ENCODE peak calls at places on chromosome 17, in ten cellular contexts. One of them, this sample, is unnamed.

GRCh38 chr17:5139454-5139725 is 23.6 kb downstream of the USP6 start:
- DNase-seq in occipital lobe: no peak
- DNase-seq in SHP77 treated with DMSO at 0.1 percent for 48 hours: no peak
- DNase-seq in NCI-H2171 treated with DMSO at 0.1 percent for 48 hours: no peak
- DNase-seq in ACHN: no peak
- DNase-seq in anterior cingulate cortex: no peak
- DNase-seq in NCI-H1092: no peak
- DNase-seq in AG10803: no peak
- DNase-seq in brain pericyte: no peak
- DNase-seq in Calu3: no peak
- DNase-seq in this sample: no peak

GRCh38 chr17:63295288-63295687 is 150.8 kb downstream of the CYB561 start:
- DNase-seq in occipital lobe: no peak
- DNase-seq in SHP77 treated with DMSO at 0.1 percent for 48 hours: no peak
- DNase-seq in NCI-H2171 treated with DMSO at 0.1 percent for 48 hours: no peak
- DNase-seq in ACHN: no peak
- DNase-seq in anterior cingulate cortex: no peak
- DNase-seq in NCI-H1092: no peak
- DNase-seq in AG10803: no peak
- DNase-seq in brain pericyte: no peak
- DNase-seq in Calu3: no peak
- DNase-seq in this sample: no peak

GRCh38 chr17:57949649-57950048 is 5.6 kb downstream of the CUEDC1 start:
- DNase-seq in occipital lobe: no peak
- DNase-seq in SHP77 treated with DMSO at 0.1 percent for 48 hours: no peak
- DNase-seq in NCI-H2171 treated with DMSO at 0.1 percent for 48 hours: no peak
- DNase-seq in ACHN: no peak
- DNase-seq in anterior cingulate cortex: no peak
- DNase-seq in NCI-H1092: no peak
- DNase-seq in AG10803: peak
- DNase-seq in brain pericyte: no peak
- DNase-seq in Calu3: no peak
- DNase-seq in this sample: no peak

GRCh38 chr17:9346296-9346926 is 229.2 kb downstream of the STX8 start:
- DNase-seq in occipital lobe: no peak
- DNase-seq in SHP77 treated with DMSO at 0.1 percent for 48 hours: no peak
- DNase-seq in NCI-H2171 treated with DMSO at 0.1 percent for 48 hours: no peak
- DNase-seq in ACHN: no peak
- DNase-seq in anterior cingulate cortex: no peak
- DNase-seq in NCI-H1092: no peak
- DNase-seq in AG10803: peak
- DNase-seq in brain pericyte: no peak
- DNase-seq in Calu3: no peak
- DNase-seq in this sample: no peak

GRCh38 chr17:75764417-75764710 is 628 bp downstream of the GALK1 start:
- DNase-seq in occipital lobe: no peak
- DNase-seq in SHP77 treated with DMSO at 0.1 percent for 48 hours: no peak
- DNase-seq in NCI-H2171 treated with DMSO at 0.1 percent for 48 hours: no peak
- DNase-seq in ACHN: no peak
- DNase-seq in anterior cingulate cortex: no peak
- DNase-seq in NCI-H1092: no peak
- DNase-seq in AG10803: no peak
- DNase-seq in brain pericyte: no peak
- DNase-seq in Calu3: no peak
- DNase-seq in this sample: peak

GRCh38 chr17:58706351-58707140 is 14.1 kb downstream of the RAD51C start:
- DNase-seq in occipital lobe: no peak
- DNase-seq in SHP77 treated with DMSO at 0.1 percent for 48 hours: no peak
- DNase-seq in NCI-H2171 treated with DMSO at 0.1 percent for 48 hours: no peak
- DNase-seq in ACHN: no peak
- DNase-seq in anterior cingulate cortex: no peak
- DNase-seq in NCI-H1092: no peak
- DNase-seq in AG10803: no peak
- DNase-seq in brain pericyte: no peak
- DNase-seq in Calu3: no peak
- DNase-seq in this sample: no peak

GRCh38 chr17:49779730-49780220 is 8.7 kb upstream of the KAT7 start:
- DNase-seq in occipital lobe: no peak
- DNase-seq in SHP77 treated with DMSO at 0.1 percent for 48 hours: peak
- DNase-seq in NCI-H2171 treated with DMSO at 0.1 percent for 48 hours: peak
- DNase-seq in ACHN: peak
- DNase-seq in anterior cingulate cortex: no peak
- DNase-seq in NCI-H1092: no peak
- DNase-seq in AG10803: peak
- DNase-seq in brain pericyte: no peak
- DNase-seq in Calu3: peak
- DNase-seq in this sample: no peak

GRCh38 chr17:7956208-7956965 is 24.4 kb downstream of the CNTROB start:
- DNase-seq in occipital lobe: no peak
- DNase-seq in SHP77 treated with DMSO at 0.1 percent for 48 hours: no peak
- DNase-seq in NCI-H2171 treated with DMSO at 0.1 percent for 48 hours: no peak
- DNase-seq in ACHN: no peak
- DNase-seq in anterior cingulate cortex: no peak
- DNase-seq in NCI-H1092: no peak
- DNase-seq in AG10803: peak
- DNase-seq in brain pericyte: no peak
- DNase-seq in Calu3: no peak
- DNase-seq in this sample: no peak

GRCh38 chr17:48282303-48282702 is 147.7 kb downstream of the SKAP1 start:
- DNase-seq in occipital lobe: no peak
- DNase-seq in SHP77 treated with DMSO at 0.1 percent for 48 hours: no peak
- DNase-seq in NCI-H2171 treated with DMSO at 0.1 percent for 48 hours: no peak
- DNase-seq in ACHN: no peak
- DNase-seq in anterior cingulate cortex: no peak
- DNase-seq in NCI-H1092: no peak
- DNase-seq in AG10803: no peak
- DNase-seq in brain pericyte: no peak
- DNase-seq in Calu3: no peak
- DNase-seq in this sample: no peak

GRCh38 chr17:61452301-61453290 is at the start of gene TBX4:
- DNase-seq in occipital lobe: no peak
- DNase-seq in SHP77 treated with DMSO at 0.1 percent for 48 hours: no peak
- DNase-seq in NCI-H2171 treated with DMSO at 0.1 percent for 48 hours: no peak
- DNase-seq in ACHN: peak
- DNase-seq in anterior cingulate cortex: no peak
- DNase-seq in NCI-H1092: no peak
- DNase-seq in AG10803: no peak
- DNase-seq in brain pericyte: no peak
- DNase-seq in Calu3: no peak
- DNase-seq in this sample: peak

GRCh38 chr17:45790296-45790922 is 6.3 kb downstream of the CRHR1 start:
- DNase-seq in occipital lobe: no peak
- DNase-seq in SHP77 treated with DMSO at 0.1 percent for 48 hours: no peak
- DNase-seq in NCI-H2171 treated with DMSO at 0.1 percent for 48 hours: no peak
- DNase-seq in ACHN: no peak
- DNase-seq in anterior cingulate cortex: no peak
- DNase-seq in NCI-H1092: no peak
- DNase-seq in AG10803: peak
- DNase-seq in brain pericyte: no peak
- DNase-seq in Calu3: peak
- DNase-seq in this sample: no peak

GRCh38 chr17:43710101-43710500 is 48.4 kb upstream of the MEOX1 start:
- DNase-seq in occipital lobe: no peak
- DNase-seq in SHP77 treated with DMSO at 0.1 percent for 48 hours: no peak
- DNase-seq in NCI-H2171 treated with DMSO at 0.1 percent for 48 hours: no peak
- DNase-seq in ACHN: no peak
- DNase-seq in anterior cingulate cortex: no peak
- DNase-seq in NCI-H1092: no peak
- DNase-seq in AG10803: no peak
- DNase-seq in brain pericyte: no peak
- DNase-seq in Calu3: no peak
- DNase-seq in this sample: no peak

GRCh38 chr17:7717756-7718350 is 309 bp downstream of the DNAH2 start:
- DNase-seq in occipital lobe: no peak
- DNase-seq in SHP77 treated with DMSO at 0.1 percent for 48 hours: no peak
- DNase-seq in NCI-H2171 treated with DMSO at 0.1 percent for 48 hours: peak
- DNase-seq in ACHN: no peak
- DNase-seq in anterior cingulate cortex: no peak
- DNase-seq in NCI-H1092: no peak
- DNase-seq in AG10803: peak
- DNase-seq in brain pericyte: no peak
- DNase-seq in Calu3: no peak
- DNase-seq in this sample: no peak

GRCh38 chr17:59761385-59762021 is 54.0 kb downstream of the VMP1 start:
- DNase-seq in occipital lobe: no peak
- DNase-seq in SHP77 treated with DMSO at 0.1 percent for 48 hours: no peak
- DNase-seq in NCI-H2171 treated with DMSO at 0.1 percent for 48 hours: no peak
- DNase-seq in ACHN: peak
- DNase-seq in anterior cingulate cortex: no peak
- DNase-seq in NCI-H1092: no peak
- DNase-seq in AG10803: peak
- DNase-seq in brain pericyte: no peak
- DNase-seq in Calu3: no peak
- DNase-seq in this sample: no peak

GRCh38 chr17:56819431-56820145 is 14.1 kb downstream of the C17orf67 start:
- DNase-seq in occipital lobe: no peak
- DNase-seq in SHP77 treated with DMSO at 0.1 percent for 48 hours: peak
- DNase-seq in NCI-H2171 treated with DMSO at 0.1 percent for 48 hours: peak
- DNase-seq in ACHN: peak
- DNase-seq in anterior cingulate cortex: peak
- DNase-seq in NCI-H1092: peak
- DNase-seq in AG10803: peak
- DNase-seq in brain pericyte: no peak
- DNase-seq in Calu3: peak
- DNase-seq in this sample: peak

This sample was measured in suprapubic skin.